ENCODE peak calls at places on chromosomes 2 and 18, in six cellular contexts. V is right cardiac atrium, D is IMR-90, Y is A549, X is coronary artery, L is K562. Q is an unnamed sample.
A peak's percentile ranks its signal among the peaks of the same experiment; 100 is the strongest.

GRCh38 chr2:6644261-6644660 is 221.4 kb downstream of the CMPK2 start:
- DNase-seq in X (no peak), V (no peak), D (peak; percentile 28), Y (no peak), L (no peak), Q (no peak)

GRCh38 chr2:79593237-79593867 is 80.5 kb downstream of the CTNNA2 start:
- DNase-seq in Y (no peak), D (no peak), L (no peak), X (no peak), V (no peak), Q (no peak)

GRCh38 chr2:235934059-235934896 is 233.9 kb downstream of the GBX2 start:
- DNase-seq in Y (no peak), L (no peak), D (peak; percentile 50), X (peak; percentile 62), V (no peak), Q (no peak)

GRCh38 chr2:42342061-42342794 is 18.8 kb downstream of the COX7A2L start:
- DNase-seq in V (peak; percentile 46), X (no peak), D (peak; percentile 92), L (no peak), Y (no peak), Q (no peak)

GRCh38 chr2:234745347-234745746 is 206.5 kb upstream of the SH3BP4 start:
- DNase-seq in X (no peak), L (no peak), V (no peak), Y (peak; percentile 13), D (no peak), Q (no peak)

GRCh38 chr2:39390126-39390692 is 46.9 kb downstream of the MAP4K3 start:
- DNase-seq in D (no peak), L (no peak), Y (no peak), X (no peak), V (no peak), Q (no peak)

GRCh38 chr2:38665854-38666577 is at the start of gene GALM:
- DNase-seq in X (peak; percentile 93), D (peak; percentile 96), Y (peak; percentile 91), L (peak; percentile 84), V (peak; percentile 83), Q (peak; percentile 33)

GRCh38 chr2:174753038-174753633 is 11.1 kb downstream of the CHRNA1 start:
- DNase-seq in D (no peak), Y (no peak), V (no peak), X (no peak), L (no peak), Q (peak; percentile 39)

GRCh38 chr2:25339791-25340339 is 1.9 kb downstream of the DNMT3A start:
- DNase-seq in Y (no peak), X (no peak), V (no peak), D (no peak), L (no peak), Q (no peak)

DNA sequence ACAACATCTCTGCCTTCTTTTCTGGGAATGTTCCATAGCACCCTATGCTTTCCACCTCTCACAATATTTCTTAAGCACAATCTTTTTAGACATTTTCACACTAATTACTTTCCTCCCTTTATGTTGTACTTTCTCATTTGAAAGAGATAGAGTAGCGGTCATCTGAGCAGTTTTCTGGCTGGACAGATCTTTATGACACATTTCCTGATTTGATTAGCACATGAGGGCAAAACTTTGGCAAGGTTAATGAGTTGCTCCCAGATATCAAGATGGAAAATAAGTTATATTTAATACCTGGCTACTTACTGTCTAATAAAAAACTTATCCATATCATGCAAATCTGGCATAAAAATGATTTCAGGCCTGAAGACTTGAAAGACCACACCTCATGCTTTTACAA is 723.9 kb downstream of the SOCS6 start:
- DNase-seq in L (no peak), V (no peak), Y (no peak), D (no peak), X (no peak), Q (no peak)
- H3K27ac ChIP-seq in L (no peak overlapping the region), V (no peak overlapping the region), Y (no peak overlapping the region), D (no peak overlapping the region), X (no peak overlapping the region), Q (no peak overlapping the region)

GRCh38 chr2:37472959-37473358 is 128.5 kb downstream of the QPCT start:
- DNase-seq in D (peak; percentile 81), L (no peak), X (no peak), V (peak; percentile 31), Y (peak; percentile 37), Q (no peak)
- H3K4me3 ChIP-seq in D (no peak overlapping the region), L (no peak overlapping the region), X (no peak overlapping the region), V (no peak overlapping the region), Y (no peak overlapping the region), Q (no peak overlapping the region)

GRCh38 chr2:233566141-233566956 is at the start of gene USP40:
- DNase-seq in X (peak; percentile 89), L (peak; percentile 82), D (peak; percentile 90), Y (peak; percentile 95), V (peak; percentile 90), Q (peak; percentile 66)
- H3K27ac ChIP-seq in X (peak within 1 kb of the TSS; percentile 91), L (peak within 1 kb of the TSS; percentile 93), D (peak within 1 kb of the TSS; percentile 99), Y (peak within 1 kb of the TSS; percentile 97), V (peak within 1 kb of the TSS; percentile 80), Q (peak within 1 kb of the TSS; percentile 92)

GRCh38 chr2:113278812-113279139 is at the start of gene PAX8:
- DNase-seq in Y (no peak), V (no peak), D (no peak), L (no peak), X (no peak), Q (no peak)
- H3K4me3 ChIP-seq in Y (no peak within 1 kb of the TSS), V (no peak within 1 kb of the TSS), D (no peak within 1 kb of the TSS), L (no peak within 1 kb of the TSS), X (peak within 1 kb of the TSS; percentile 47), Q (no peak within 1 kb of the TSS)

DNA sequence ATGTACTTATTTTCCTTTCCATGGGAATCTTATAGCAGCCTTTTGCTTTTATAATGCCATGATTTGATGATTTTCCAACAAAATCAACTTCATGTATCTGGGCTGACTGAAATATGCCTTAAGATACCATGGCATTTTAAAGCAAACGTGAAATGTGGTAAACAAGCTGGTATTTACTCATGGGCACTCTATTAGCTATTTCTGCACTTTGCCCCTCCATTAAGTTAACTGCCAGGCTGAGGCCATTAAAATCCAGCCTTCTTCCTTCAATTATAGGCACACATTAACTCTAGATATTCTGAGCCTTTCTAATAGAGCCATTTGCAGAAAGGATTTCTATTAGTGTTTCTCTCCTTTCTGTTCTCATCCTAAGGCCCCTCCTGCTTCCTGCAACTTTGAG is 1.7 kb upstream of the KCNJ3 start:
- DNase-seq in X (no peak), Y (no peak), D (no peak), L (no peak), V (no peak), Q (no peak)
- H3K27ac ChIP-seq in X (peak overlapping the region; percentile 74), Y (no peak overlapping the region), D (no peak overlapping the region), L (no peak overlapping the region), V (peak overlapping the region; percentile 70), Q (peak overlapping the region; percentile 82)

DNA sequence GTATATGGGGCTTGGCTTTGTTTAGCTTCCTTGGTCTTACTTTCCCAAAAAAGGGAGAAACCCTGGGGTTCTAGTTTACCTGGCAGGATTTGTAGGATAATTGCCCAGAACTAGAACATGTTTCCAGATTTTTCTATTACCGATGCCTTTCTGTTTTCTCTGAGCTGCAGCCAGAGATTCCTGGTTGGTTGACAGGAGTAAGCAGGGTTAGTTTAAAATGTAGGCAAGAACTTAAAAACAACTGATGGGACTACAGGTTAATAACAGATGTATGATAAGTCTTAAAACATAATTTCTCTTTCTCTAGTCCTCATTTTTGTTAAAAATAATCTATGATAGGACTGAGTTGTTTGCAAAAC is 38.9 kb upstream of the GMCL1 start:
- DNase-seq in D (no peak), X (no peak), V (no peak), L (no peak), Y (no peak), Q (no peak)
- H3K4me3 ChIP-seq in D (no peak overlapping the region), X (peak overlapping the region; percentile 21), V (no peak overlapping the region), L (no peak overlapping the region), Y (no peak overlapping the region), Q (peak overlapping the region; percentile 34)

GRCh38 chr2:8488001-8488738 is 193.7 kb upstream of the ID2 start:
- DNase-seq in V (no peak), D (no peak), L (no peak), Y (no peak), X (no peak), Q (no peak)
- H3K27ac ChIP-seq in V (no peak overlapping the region), D (no peak overlapping the region), L (no peak overlapping the region), Y (no peak overlapping the region), X (no peak overlapping the region), Q (peak overlapping the region; percentile 70)

DNA sequence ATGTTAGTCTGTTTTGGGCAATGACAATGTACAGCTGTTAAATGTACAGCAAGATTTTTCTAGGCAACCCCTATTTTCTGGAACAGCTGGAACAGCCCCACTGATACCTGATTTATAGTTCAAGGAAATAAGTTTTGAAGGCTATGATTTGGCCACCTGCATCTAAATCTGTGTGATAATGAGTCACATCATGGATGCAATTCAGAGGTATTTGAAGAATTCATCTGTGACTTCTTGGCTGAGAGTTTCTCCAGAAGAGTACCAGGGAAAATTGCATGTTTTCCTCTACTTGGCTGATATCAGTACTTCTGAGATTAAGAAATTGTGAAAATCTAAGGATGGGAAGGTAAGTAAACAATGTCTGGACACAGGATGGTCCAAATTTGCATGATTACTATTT is 40.7 kb upstream of the NT5C1B start:
- DNase-seq in V (no peak), Y (no peak), X (no peak), D (peak; percentile 71), L (no peak), Q (no peak)
- H3K4me3 ChIP-seq in V (no peak overlapping the region), Y (no peak overlapping the region), X (no peak overlapping the region), D (no peak overlapping the region), L (no peak overlapping the region), Q (no peak overlapping the region)

GRCh38 chr2:176534798-176535479 is 265.7 kb downstream of the MTX2 start:
- DNase-seq in X (no peak), L (no peak), D (no peak), Y (no peak), V (no peak), Q (no peak)
- H3K27ac ChIP-seq in X (no peak overlapping the region), L (no peak overlapping the region), D (no peak overlapping the region), Y (no peak overlapping the region), V (no peak overlapping the region), Q (no peak overlapping the region)

Q was measured in dorsolateral prefrontal cortex.